ENCODE peak calls at places on chromosomes 16 and 17, in eight cellular contexts. P, R, C, H, T, Q, N and O are unnamed samples.

GRCh38 chr17:45260204-45260783 is 1.6 kb downstream of the SPATA32 start:
- DNase-seq in P (no peak), R (no peak), C (no peak), H (peak; percentile 38), T (no peak), Q (no peak), N (no peak), O (no peak)

GRCh38 chr16:70715113-70715711 is 29.4 kb upstream of the MTSS2 start:
- DNase-seq in P (peak; percentile 98), R (peak; percentile 99), C (no peak), H (peak; percentile 100), T (peak; percentile 50), Q (no peak), N (peak; percentile 99), O (no peak)

GRCh38 chr16:66952430-66953139 is 8.5 kb upstream of the CES3 start:
- DNase-seq in P (no peak), R (no peak), C (no peak), H (no peak), T (no peak), Q (peak; percentile 14), N (no peak), O (no peak)

GRCh38 chr17:76735586-76736348 is 1.4 kb downstream of the SRSF2 start:
- DNase-seq in P (no peak), R (no peak), C (peak; percentile 47), H (peak; percentile 31), T (no peak), Q (no peak), N (no peak), O (no peak)

GRCh38 chr17:64250211-64250835 is 12.7 kb downstream of the TEX2 start:
- DNase-seq in P (no peak), R (peak; percentile 71), C (no peak), H (no peak), T (no peak), Q (no peak), N (no peak), O (no peak)

GRCh38 chr16:89599451-89599858 is 14.0 kb upstream of the DPEP1 start:
- DNase-seq in P (no peak), R (peak; percentile 41), C (peak; percentile 44), H (peak; percentile 49), T (peak; percentile 53), Q (peak; percentile 66), N (no peak), O (peak; percentile 67)

GRCh38 chr17:57481901-57482300 is 225.6 kb downstream of the MSI2 start:
- DNase-seq in P (peak; percentile 100), R (peak; percentile 15), C (no peak), H (peak; percentile 96), T (no peak), Q (no peak), N (peak; percentile 88), O (no peak)

GRCh38 chr16:30527635-30528178 is 1.3 kb upstream of the ZNF768 start:
- DNase-seq in P (no peak), R (peak; percentile 84), C (peak; percentile 51), H (peak; percentile 50), T (peak; percentile 54), Q (no peak), N (no peak), O (no peak)

GRCh38 chr16:78743556-78743955 is 644.1 kb downstream of the WWOX start:
- DNase-seq in P (no peak), R (no peak), C (no peak), H (no peak), T (no peak), Q (no peak), N (no peak), O (no peak)

DNA sequence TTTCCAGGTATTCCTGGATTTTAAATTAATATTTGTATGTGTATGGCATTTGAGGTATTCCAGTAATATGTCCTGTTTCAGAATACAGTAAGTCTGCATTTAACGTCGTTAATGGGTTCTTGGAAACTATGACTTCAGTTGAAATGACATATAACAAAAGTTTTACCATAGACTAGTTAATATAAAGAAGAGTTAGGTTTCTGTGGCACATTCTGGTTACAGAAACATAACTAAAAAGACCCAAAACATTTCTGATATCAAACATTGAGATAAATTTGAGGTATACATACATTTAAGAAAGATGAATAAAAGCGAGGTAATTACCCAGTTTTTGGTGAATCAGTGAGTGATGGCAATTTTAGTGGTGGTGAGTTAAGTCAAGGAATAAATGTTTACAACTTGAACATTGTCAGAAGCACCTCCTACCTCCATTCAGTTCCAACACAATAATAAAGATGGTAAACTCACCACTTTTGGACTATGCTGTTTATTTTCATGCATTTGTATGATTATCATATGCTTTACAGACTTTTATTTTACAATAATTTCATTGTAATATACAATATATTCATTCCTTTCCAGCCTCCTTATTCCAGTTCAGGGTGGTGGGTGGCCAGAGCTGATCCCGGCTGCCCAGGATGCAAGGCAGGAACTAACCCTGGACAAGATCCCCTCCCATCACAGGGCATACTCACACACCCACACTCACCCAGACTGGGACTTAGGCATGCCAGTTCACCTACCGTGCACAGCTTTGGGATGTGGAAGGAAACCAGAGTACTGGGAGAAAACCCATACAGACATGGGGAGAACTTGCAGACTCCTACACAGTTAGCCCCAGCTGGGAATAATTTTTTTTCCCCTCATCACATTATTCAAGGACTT is 9.7 kb downstream of the LUC7L3 start:
- DNase-seq in P (no peak), R (no peak), C (no peak), H (no peak), T (no peak), Q (no peak), N (no peak), O (no peak)
- H3K4me1 ChIP-seq in P (peaks cover 10% of the 10 kb centered on the region), R (peaks cover 5% of the 10 kb centered on the region), C (no peaks in the 10 kb centered on the region), H (peaks cover 20% of the 10 kb centered on the region), T (peaks cover 8% of the 10 kb centered on the region), Q (no peaks in the 10 kb centered on the region), N (peaks cover 6% of the 10 kb centered on the region), O (no peaks in the 10 kb centered on the region)

GRCh38 chr16:228917-229730 is at the start of gene LUC7L:
- DNase-seq in P (peak; percentile 80), R (peak; percentile 86), C (peak; percentile 92), H (peak; percentile 96), T (peak; percentile 91), Q (peak; percentile 97), N (peak; percentile 85), O (peak; percentile 83)

GRCh38 chr16:228151-228855 is 946 bp downstream of the LUC7L start:
- DNase-seq in P (peak; percentile 10), R (peak; percentile 32), C (peak; percentile 41), H (peak; percentile 54), T (no peak), Q (no peak), N (no peak), O (no peak)

GRCh38 chr16:234468-235305 is at the start of gene FAM234A:
- DNase-seq in P (peak; percentile 81), R (peak; percentile 90), C (peak; percentile 96), H (peak; percentile 99), T (peak; percentile 95), Q (peak; percentile 99), N (peak; percentile 85), O (peak; percentile 95)

GRCh38 chr16:230949-231348 is 1.7 kb upstream of the LUC7L start:
- DNase-seq in P (no peak), R (no peak), C (no peak), H (no peak), T (no peak), Q (no peak), N (no peak), O (no peak)

DNA sequence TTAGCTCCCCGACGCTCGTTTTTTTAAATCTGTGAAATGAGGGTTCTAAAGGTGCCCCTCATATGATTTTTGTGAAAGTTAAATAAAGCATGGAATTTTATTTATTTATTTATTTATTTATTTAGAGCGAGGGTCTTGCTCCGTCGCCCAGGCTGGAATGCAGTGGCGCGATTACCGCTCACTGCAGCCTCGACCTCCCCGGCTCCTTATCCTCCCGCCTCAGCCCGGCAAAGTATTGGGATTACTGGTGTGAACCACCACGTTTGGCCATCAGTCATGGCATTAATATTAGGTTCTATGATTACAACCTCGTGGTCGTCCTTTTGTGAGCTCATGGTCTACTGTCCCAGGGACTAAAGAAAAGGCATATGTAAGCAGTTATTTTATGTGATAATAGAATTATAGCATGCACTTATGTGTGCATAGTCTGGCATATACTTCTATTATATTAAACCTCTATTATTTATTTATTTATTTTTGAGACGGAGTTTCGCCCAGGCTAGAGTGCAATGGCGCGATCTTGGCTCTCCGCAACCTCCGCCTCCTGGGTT is 557 bp upstream of the LUC7L start:
- DNase-seq in P (no peak), R (no peak), C (no peak), H (peak; percentile 37), T (no peak), Q (no peak), N (no peak), O (no peak)
- H3K9ac ChIP-seq in P (no peak overlapping the region), R (no peak overlapping the region), C (no peak overlapping the region), H (peak overlapping the region; percentile 94), T (no peak overlapping the region), Q (no peak overlapping the region), N (no peak overlapping the region), O (peak overlapping the region; percentile 100)

DNA sequence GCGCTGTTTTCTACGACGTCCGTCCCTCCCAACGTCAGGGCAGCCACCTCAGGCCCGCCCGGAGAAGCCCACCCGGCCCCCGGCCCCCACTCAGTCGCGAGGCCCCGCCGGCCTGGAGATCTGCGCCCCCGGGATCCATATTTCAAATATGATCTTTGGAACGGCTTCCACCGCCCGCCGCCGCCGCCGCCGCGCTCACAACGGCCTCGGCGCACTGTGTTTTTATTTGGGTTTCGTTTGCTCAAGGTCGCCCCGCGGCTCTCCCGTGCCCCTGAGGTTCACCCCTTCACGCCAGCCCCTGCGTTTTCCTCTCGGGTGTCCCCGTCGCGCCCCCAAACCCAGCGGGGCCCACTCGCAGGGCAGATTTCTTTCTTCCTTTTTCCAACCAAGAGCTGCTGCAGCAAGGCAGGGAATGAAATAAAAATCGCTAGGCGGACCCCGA is 4.3 kb upstream of the CBX4 start:
- DNase-seq in P (no peak), R (no peak), C (no peak), H (peak; percentile 45), T (peak; percentile 44), Q (no peak), N (no peak), O (no peak)
- H3K27me3 ChIP-seq in P (peaks cover 40% of the 10 kb centered on the region), R (peaks cover 35% of the 10 kb centered on the region), C (peaks cover 84% of the 10 kb centered on the region), H (peaks cover 29% of the 10 kb centered on the region), T (peaks cover 43% of the 10 kb centered on the region), Q (peaks cover 92% of the 10 kb centered on the region), N (peaks cover 37% of the 10 kb centered on the region), O (peaks cover 81% of the 10 kb centered on the region)

GRCh38 chr17:73551756-73552155 is 92.5 kb downstream of the SDK2 start:
- DNase-seq in P (no peak), R (no peak), C (no peak), H (no peak), T (no peak), Q (no peak), N (no peak), O (no peak)

GRCh38 chr17:73548620-73549311 is 95.5 kb downstream of the SDK2 start:
- DNase-seq in P (no peak), R (no peak), C (no peak), H (no peak), T (no peak), Q (no peak), N (no peak), O (no peak)

GRCh38 chr17:73549841-73550430 is 94.3 kb downstream of the SDK2 start:
- DNase-seq in P (no peak), R (no peak), C (no peak), H (no peak), T (no peak), Q (no peak), N (no peak), O (no peak)

GRCh38 chr17:73551144-73551543 is 93.1 kb downstream of the SDK2 start:
- DNase-seq in P (no peak), R (no peak), C (no peak), H (no peak), T (no peak), Q (no peak), N (no peak), O (no peak)

DNA sequence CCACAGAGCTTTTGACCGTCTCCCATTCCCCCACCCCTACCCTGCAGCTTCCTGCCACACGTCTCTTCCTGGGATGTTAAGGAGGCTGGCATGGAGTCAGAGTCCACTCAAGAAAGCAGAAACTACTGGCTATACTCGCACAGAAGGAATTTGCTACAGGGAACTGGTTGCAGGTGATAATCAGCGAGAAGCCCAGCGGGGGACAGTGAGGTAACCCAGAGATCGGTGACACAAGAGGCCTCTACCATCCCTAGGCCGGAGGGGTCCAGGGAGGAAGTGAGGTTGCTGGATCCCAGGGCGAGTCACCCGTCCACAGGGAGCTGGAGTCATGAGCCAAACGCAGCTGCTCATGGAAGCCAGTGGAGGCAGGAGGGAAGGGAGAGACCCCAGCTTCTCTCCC is 93.7 kb downstream of the SDK2 start:
- DNase-seq in P (no peak), R (peak; percentile 45), C (no peak), H (no peak), T (no peak), Q (no peak), N (no peak), O (no peak)
- H3K4me1 ChIP-seq in P (no peaks in the 10 kb centered on the region), R (peaks cover 18% of the 10 kb centered on the region), C (no peaks in the 10 kb centered on the region), H (no peaks in the 10 kb centered on the region), T (no peaks in the 10 kb centered on the region), Q (peaks cover 44% of the 10 kb centered on the region), N (no peaks in the 10 kb centered on the region), O (peaks cover 38% of the 10 kb centered on the region)